ENCODE peak calls at places on chromosome 15, in nine cellular contexts. C is stomach; H is left ventricle myocardium superior; U is activated gamma-delta T cell; D is stromal cell of bone marrow; E is HuH-7.5; P is activated CD8-positive, alpha-beta memory T cell treated with anti-CD3 and anti-CD28 coated beads for 4 hours; K is NCI-H774; F is activated T-cell treated with anti-CD3 and anti-CD28 coated beads for 48 hours. A is an unnamed sample.

GRCh38 chr15:52466134-52466701 is 62.5 kb downstream of the MYO5A start:
- DNase-seq in P (no peak), K (no peak), H (peak), C (peak), E (no peak), D (no peak), F (peak), U (no peak), A (no peak)

GRCh38 chr15:92623435-92623834 is 32.1 kb downstream of the FAM174B start:
- DNase-seq in D (no peak), F (no peak), P (no peak), E (no peak), C (no peak), K (peak), H (peak), U (no peak), A (no peak)

GRCh38 chr15:62904041-62904440 is 138.5 kb upstream of the TPM1 start:
- DNase-seq in U (no peak), H (no peak), E (no peak), D (no peak), C (no peak), K (no peak), P (no peak), F (no peak), A (no peak)

GRCh38 chr15:58147151-58147550 is 9.0 kb downstream of the AQP9 start:
- DNase-seq in C (no peak), E (no peak), H (no peak), P (no peak), F (no peak), U (no peak), D (no peak), K (peak), A (no peak)

GRCh38 chr15:64163662-64164362 is 990 bp upstream of the PPIB start:
- DNase-seq in F (no peak), H (peak), U (no peak), E (no peak), K (no peak), P (no peak), C (peak), D (peak), A (no peak)

GRCh38 chr15:27027229-27027628 is 56.2 kb downstream of the GABRG3 start:
- DNase-seq in U (no peak), E (no peak), P (no peak), H (no peak), C (no peak), D (no peak), K (no peak), F (no peak), A (no peak)

GRCh38 chr15:88247914-88248313 is 8.6 kb downstream of the NTRK3 start:
- DNase-seq in D (no peak), U (no peak), C (no peak), P (no peak), H (peak), K (no peak), F (no peak), E (no peak), A (no peak)

GRCh38 chr15:73838795-73839565 is 34.4 kb upstream of the TBC1D21 start:
- DNase-seq in F (no peak), P (no peak), K (no peak), E (no peak), H (peak), D (no peak), C (peak), U (no peak), A (no peak)

GRCh38 chr15:72907733-72908132 is 124.2 kb upstream of the ADPGK start:
- DNase-seq in K (no peak), C (no peak), P (no peak), H (peak), F (no peak), D (no peak), U (no peak), E (no peak), A (no peak)

GRCh38 chr15:66603301-66604179 is 37.7 kb upstream of the LCTL start:
- DNase-seq in E (peak), D (no peak), P (peak), U (peak), K (peak), H (peak), F (peak), C (peak), A (peak)

GRCh38 chr15:88057836-88058235 is 198.7 kb downstream of the NTRK3 start:
- DNase-seq in F (no peak), E (no peak), C (no peak), U (no peak), H (no peak), K (no peak), P (no peak), D (no peak), A (no peak)

GRCh38 chr15:60047701-60048100 is 43.6 kb downstream of the FOXB1 start:
- DNase-seq in K (no peak), F (no peak), E (no peak), D (no peak), C (no peak), H (no peak), P (no peak), U (no peak), A (no peak)

GRCh38 chr15:58440181-58440910 is 8.6 kb downstream of the LIPC start:
- DNase-seq in F (no peak), P (no peak), D (peak), H (no peak), C (peak), U (no peak), K (no peak), E (no peak), A (no peak)

GRCh38 chr15:35545316-35545824 is 595 bp downstream of the DPH6 start:
- DNase-seq in E (peak), K (peak), F (peak), P (no peak), H (peak), D (peak), U (no peak), C (peak), A (no peak)

GRCh38 chr15:96503276-96503675 is 172.8 kb downstream of the NR2F2 start:
- DNase-seq in D (no peak), H (no peak), P (no peak), K (no peak), F (no peak), C (no peak), U (no peak), E (no peak), A (no peak)

GRCh38 chr15:73694419-73694818 is 10.2 kb downstream of the CD276 start:
- DNase-seq in D (peak), U (no peak), E (no peak), P (no peak), K (no peak), H (no peak), C (no peak), F (no peak), A (no peak)

GRCh38 chr15:81338422-81339007 is 14.6 kb upstream of the STARD5 start:
- DNase-seq in C (no peak), F (no peak), D (peak), E (no peak), P (no peak), H (peak), U (no peak), K (no peak), A (no peak)

GRCh38 chr15:55681631-55682030 is 61.3 kb downstream of the PRTG start:
- DNase-seq in K (no peak), P (no peak), H (no peak), U (no peak), F (no peak), E (no peak), D (no peak), C (no peak), A (no peak)

GRCh38 chr15:87228460-87228859 is 1028.1 kb downstream of the NTRK3 start:
- DNase-seq in D (no peak), K (no peak), H (no peak), F (no peak), P (no peak), U (no peak), C (no peak), E (no peak), A (no peak)

GRCh38 chr15:44536298-44536961 is 517 bp upstream of the EIF3J start:
- DNase-seq in C (peak), E (peak), K (peak), U (peak), D (peak), P (no peak), F (peak), H (peak), A (peak)

GRCh38 chr15:58522865-58523264 is 91.1 kb downstream of the LIPC start:
- DNase-seq in D (no peak), F (no peak), U (no peak), K (no peak), C (no peak), P (no peak), E (no peak), H (no peak), A (no peak)

GRCh38 chr15:67411491-67411890 is 109.4 kb upstream of the C15orf61 start:
- DNase-seq in C (no peak), P (no peak), F (no peak), H (no peak), D (no peak), U (no peak), E (no peak), K (no peak), A (no peak)

GRCh38 chr15:80159301-80159700 is 6.5 kb downstream of the FAH start:
- DNase-seq in E (no peak), F (no peak), K (no peak), H (no peak), U (no peak), C (no peak), D (no peak), P (no peak), A (no peak)

A was measured in type B pancreatic cell.